ENCODE peak calls at places on chromosomes 6 and 20, in eight cellular contexts. U, H, G, B, E, V, C and N are unnamed samples.

GRCh38 chr6:33299237-33299944 is 649 bp upstream of the RGL2 start:
- DNase-seq in U (peak), H (peak), G (peak), B (peak), E (peak), V (peak), C (peak), N (peak)

GRCh38 chr6:142915129-142915697 is 29.8 kb downstream of the HIVEP2 start:
- DNase-seq in U (no peak), H (no peak), G (no peak), B (no peak), E (no peak), V (no peak), C (no peak), N (no peak)

GRCh38 chr6:4581468-4582420 is 194.5 kb upstream of the CDYL start:
- DNase-seq in U (no peak), H (peak), G (peak), B (no peak), E (peak), V (no peak), C (no peak), N (no peak)

GRCh38 chr20:63736893-63737689 is 627 bp downstream of the LIME1 start:
- DNase-seq in U (peak), H (no peak), G (no peak), B (no peak), E (no peak), V (no peak), C (no peak), N (no peak)

GRCh38 chr6:118892248-118893094 is 1.5 kb upstream of the ASF1A start:
- DNase-seq in U (no peak), H (peak), G (no peak), B (no peak), E (no peak), V (peak), C (no peak), N (no peak)

GRCh38 chr6:151276112-151276745 is 36.5 kb downstream of the AKAP12 start:
- DNase-seq in U (no peak), H (no peak), G (no peak), B (no peak), E (peak), V (no peak), C (no peak), N (no peak)

GRCh38 chr6:64012351-64013060 is 376.9 kb downstream of the PHF3 start:
- DNase-seq in U (no peak), H (peak), G (peak), B (no peak), E (no peak), V (peak), C (peak), N (no peak)

GRCh38 chr6:167209577-167209975 is 51.8 kb upstream of the GPR31 start:
- DNase-seq in U (no peak), H (no peak), G (no peak), B (no peak), E (no peak), V (no peak), C (no peak), N (no peak)

GRCh38 chr20:44594730-44595129 is 12.4 kb downstream of the PKIG start:
- DNase-seq in U (no peak), H (peak), G (peak), B (no peak), E (peak), V (no peak), C (no peak), N (no peak)

GRCh38 chr6:103177800-103178199 is 1681.9 kb downstream of the HACE1 start:
- DNase-seq in U (no peak), H (no peak), G (no peak), B (no peak), E (no peak), V (no peak), C (no peak), N (no peak)